ENCODE peak calls at places on chromosomes 16 and 17, in nine cellular contexts. Y is prostate gland, C is NB4, W is fibroblast of lung, A is bronchial epithelial cell, H is fibroblast of pulmonary artery, I is AG04450, F is MM.1S, B is BE2C. Z is an unnamed sample.

GRCh38 chr16:56985962-56986360 is 3.4 kb upstream of the NLRC5 start:
- DNase-seq in Y (no peak), C (no peak), W (no peak), A (no peak), H (no peak), I (no peak), F (no peak), B (no peak), Z (no peak)

GRCh38 chr17:10698116-10698818 is 873 bp downstream of the ADPRM start:
- DNase-seq in Y (peak; percentile 51), C (peak; percentile 70), W (peak; percentile 18), A (peak; percentile 2), H (peak; percentile 24), I (no peak), F (no peak), B (peak; percentile 16), Z (no peak)

GRCh38 chr17:4154201-4154600 is 11.2 kb downstream of the CYB5D2 start:
- DNase-seq in Y (no peak), C (no peak), W (no peak), A (peak; percentile 49), H (no peak), I (no peak), F (no peak), B (no peak), Z (no peak)

GRCh38 chr17:82025401-82026107 is 2.4 kb downstream of the LRRC45 start:
- DNase-seq in Y (no peak), C (no peak), W (no peak), A (no peak), H (no peak), I (no peak), F (no peak), B (no peak), Z (no peak)

GRCh38 chr17:57045868-57046671 is 39.0 kb upstream of the AKAP1 start:
- DNase-seq in Y (no peak), C (peak; percentile 58), W (no peak), A (no peak), H (no peak), I (no peak), F (no peak), B (peak; percentile 8), Z (peak; percentile 56)

GRCh38 chr17:34220776-34221390 is 34.2 kb upstream of the CCL2 start:
- DNase-seq in Y (no peak), C (peak; percentile 82), W (no peak), A (no peak), H (peak; percentile 55), I (no peak), F (no peak), B (no peak), Z (no peak)

GRCh38 chr16:50747206-50747956 is 5.5 kb downstream of the CYLD start:
- DNase-seq in Y (no peak), C (peak; percentile 82), W (peak; percentile 10), A (peak; percentile 45), H (peak; percentile 18), I (no peak), F (peak; percentile 53), B (no peak), Z (peak; percentile 25)

GRCh38 chr17:75824050-75824552 is 20.1 kb downstream of the UNC13D start:
- DNase-seq in Y (no peak), C (no peak), W (no peak), A (no peak), H (no peak), I (no peak), F (no peak), B (no peak), Z (no peak)

GRCh38 chr16:88768041-88768876 is 16.8 kb downstream of the PIEZO1 start:
- DNase-seq in Y (no peak), C (no peak), W (peak; percentile 71), A (no peak), H (peak; percentile 75), I (no peak), F (no peak), B (peak; percentile 53), Z (no peak)

GRCh38 chr17:70060415-70060814 is 14.6 kb upstream of the KCNJ16 start:
- DNase-seq in Y (no peak), C (no peak), W (peak; percentile 58), A (no peak), H (peak; percentile 30), I (peak; percentile 10), F (no peak), B (no peak), Z (no peak)

GRCh38 chr17:30095507-30096244 is 20.9 kb upstream of the NSRP1 start:
- DNase-seq in Y (no peak), C (peak; percentile 77), W (peak; percentile 80), A (peak; percentile 83), H (peak; percentile 85), I (peak; percentile 61), F (peak; percentile 43), B (no peak), Z (no peak)

GRCh38 chr16:27085182-27085581 is 18.5 kb downstream of the C16orf82 start:
- DNase-seq in Y (no peak), C (no peak), W (no peak), A (no peak), H (no peak), I (no peak), F (no peak), B (no peak), Z (no peak)

GRCh38 chr16:27083861-27084261 is 17.1 kb downstream of the C16orf82 start:
- DNase-seq in Y (no peak), C (no peak), W (no peak), A (no peak), H (no peak), I (no peak), F (no peak), B (no peak), Z (no peak)

GRCh38 chr16:27084296-27085065 is 17.8 kb downstream of the C16orf82 start:
- DNase-seq in Y (no peak), C (no peak), W (no peak), A (no peak), H (no peak), I (no peak), F (no peak), B (no peak), Z (no peak)

DNA sequence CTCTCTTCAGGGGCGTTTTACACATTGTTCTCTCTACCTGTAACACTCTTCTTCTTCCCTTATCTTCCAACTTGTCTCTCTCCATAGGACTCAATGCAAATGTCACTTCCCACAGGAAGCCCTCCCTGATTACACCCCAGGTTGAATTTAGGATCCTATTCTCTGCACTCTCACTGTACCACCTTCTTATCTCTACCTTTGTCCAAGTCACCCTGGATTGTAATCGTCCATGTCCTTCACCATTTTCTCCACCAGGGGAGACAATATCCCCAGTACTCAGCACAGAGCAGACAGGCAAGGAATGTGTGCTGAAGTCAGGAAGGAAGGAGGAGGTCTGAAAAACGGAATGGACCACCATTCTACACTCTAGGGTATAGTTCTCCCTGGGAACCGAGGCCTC is 14.1 kb downstream of the C16orf82 start:
- DNase-seq in Y (no peak), C (no peak), W (no peak), A (no peak), H (peak; percentile 8), I (no peak), F (no peak), B (no peak), Z (no peak)
- TF ChIP-seq CTCF in Y (no peak), C (peak; percentile 34), W (peak; percentile 39), A (no peak), H (peak; percentile 46), I (peak; percentile 52), F (no peak), B (peak; percentile 14), Z (peak; percentile 23)

GRCh38 chr16:21097151-21097550 is 53.5 kb downstream of the DNAH3 start:
- DNase-seq in Y (no peak), C (no peak), W (peak; percentile 91), A (no peak), H (peak; percentile 10), I (no peak), F (no peak), B (no peak), Z (no peak)

GRCh38 chr16:21104124-21104860 is 46.4 kb downstream of the DNAH3 start:
- DNase-seq in Y (no peak), C (no peak), W (peak; percentile 90), A (no peak), H (peak; percentile 65), I (no peak), F (no peak), B (no peak), Z (no peak)

GRCh38 chr16:21100447-21100846 is 50.2 kb downstream of the DNAH3 start:
- DNase-seq in Y (no peak), C (no peak), W (peak; percentile 90), A (peak; percentile 73), H (peak; percentile 64), I (peak; percentile 75), F (no peak), B (no peak), Z (no peak)

DNA sequence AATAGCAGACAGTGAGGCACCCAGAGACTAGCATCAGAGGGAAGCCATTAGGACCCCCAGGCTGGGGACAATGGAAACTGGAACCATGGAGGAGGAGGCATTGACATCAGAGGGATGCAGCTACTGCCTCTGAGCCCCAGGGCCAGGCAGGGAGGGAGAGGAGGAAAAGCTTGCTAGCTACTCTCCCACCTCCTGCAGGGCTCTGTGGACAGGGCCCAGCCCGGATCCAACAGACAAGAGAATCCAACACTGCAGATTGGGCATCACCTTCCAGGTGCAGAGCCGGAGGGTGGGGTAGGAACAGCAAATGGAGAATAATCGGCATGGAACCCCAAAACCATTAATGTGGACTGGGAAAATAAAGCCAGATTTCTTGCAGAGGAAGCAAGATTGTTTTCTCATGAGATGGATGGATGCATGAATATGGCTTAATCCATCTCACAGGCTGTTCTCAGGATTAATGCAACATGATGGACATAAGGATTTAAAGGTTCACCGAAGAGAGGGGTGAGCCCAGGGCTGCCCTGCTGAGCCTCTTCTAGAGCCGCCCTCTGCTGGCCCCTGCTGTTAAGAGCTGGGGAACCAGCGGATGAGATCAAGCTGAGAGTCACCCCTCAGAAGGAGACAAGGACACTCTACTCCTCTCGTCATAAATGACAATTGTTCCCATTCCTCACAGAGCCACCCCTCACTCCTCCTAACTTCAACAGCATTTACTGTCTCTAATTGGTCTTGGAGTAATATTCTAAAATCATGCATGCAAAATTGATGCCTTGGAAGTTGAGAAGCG is 48.8 kb downstream of the DNAH3 start:
- DNase-seq in Y (no peak), C (peak; percentile 42), W (peak; percentile 27), A (no peak), H (peak; percentile 39), I (no peak), F (no peak), B (peak; percentile 31), Z (peak; percentile 29)
- TF ChIP-seq CTCF in Y (peak; percentile 10), C (peak; percentile 29), W (peak; percentile 60), A (peak; percentile 60), H (peak; percentile 58), I (peak; percentile 43), F (peak; percentile 14), B (peak; percentile 39), Z (peak; percentile 28)

DNA sequence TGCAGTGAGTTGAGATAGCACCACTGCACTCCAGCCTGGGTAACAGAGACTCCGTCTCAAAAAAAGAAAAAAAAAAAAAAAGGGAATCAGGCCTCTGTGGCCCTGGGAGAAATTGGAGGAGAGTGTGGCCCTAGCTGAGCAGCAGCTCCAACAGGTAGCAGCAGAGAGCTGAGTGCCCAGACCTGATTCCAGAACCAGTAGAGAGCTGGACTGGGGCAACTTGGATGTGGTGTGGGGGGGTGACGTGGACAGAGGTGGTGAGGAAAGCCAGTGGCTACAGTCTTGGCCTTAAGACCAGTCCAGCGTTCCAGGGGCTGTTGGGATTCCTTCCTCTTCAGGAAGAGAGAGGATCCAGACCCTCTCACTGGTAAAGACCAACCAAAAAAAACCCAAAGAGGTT is 1.7 kb downstream of the HSPB9 start:
- DNase-seq in Y (no peak), C (no peak), W (no peak), A (no peak), H (no peak), I (no peak), F (no peak), B (no peak), Z (no peak)
- TF ChIP-seq CTCF in Y (no peak), C (no peak), W (no peak), A (no peak), H (no peak), I (no peak), F (no peak), B (no peak), Z (no peak)

GRCh38 chr16:1152651-1153259 is at the start of gene CACNA1H:
- DNase-seq in Y (no peak), C (no peak), W (peak; percentile 11), A (no peak), H (no peak), I (no peak), F (no peak), B (peak; percentile 63), Z (peak; percentile 61)
- TF ChIP-seq CTCF in Y (no peak), C (no peak), W (no peak), A (no peak), H (no peak), I (peak; percentile 25), F (no peak), B (peak; percentile 4), Z (peak; percentile 38)

Z was measured in activated CD8-positive, alpha-beta T cell treated with anti-CD3 and anti-CD28 coated beads for 36 hours.